ENCODE peak calls at places on chromosome X, in nine cellular contexts. L, O, E, T, W, A, Y, B and C are unnamed samples.
A peak's percentile ranks its signal among the peaks of the same experiment; 100 is the strongest.

GRCh38 chrX:27995611-27996010 is 14.4 kb upstream of the DCAF8L1 start:
- DNase-seq in W (no peak), O (no peak), Y (no peak), L (no peak), E (no peak), A (no peak), B (no peak), T (no peak), C (no peak)

GRCh38 chrX:17440258-17440657 is 65.3 kb downstream of the NHS start:
- DNase-seq in L (no peak), T (no peak), W (no peak), A (no peak), O (no peak), E (no peak), B (no peak), Y (no peak), C (no peak)

GRCh38 chrX:41322821-41323603 is 10.9 kb upstream of the DDX3X start:
- DNase-seq in T (no peak), L (no peak), A (no peak), W (no peak), O (no peak), Y (no peak), B (no peak), E (no peak), C (no peak)

GRCh38 chrX:103002576-103002975 is 61.4 kb downstream of the BEX1 start:
- DNase-seq in B (no peak), W (no peak), T (no peak), Y (no peak), A (no peak), E (no peak), O (no peak), L (no peak), C (no peak)

GRCh38 chrX:3520458-3520857 is 174.0 kb upstream of the MXRA5 start:
- DNase-seq in E (no peak), Y (no peak), B (no peak), A (peak; percentile 75), L (no peak), O (no peak), T (no peak), W (no peak), C (no peak)

GRCh38 chrX:43500240-43500639 is 155.9 kb upstream of the MAOA start:
- DNase-seq in L (no peak), Y (no peak), B (no peak), A (no peak), E (no peak), O (no peak), T (no peak), W (no peak), C (no peak)

GRCh38 chrX:2691543-2692220 is 587 bp downstream of the CD99 start:
- DNase-seq in E (no peak), L (peak; percentile 70), T (no peak), W (no peak), Y (peak; percentile 51), O (no peak), B (no peak), A (peak; percentile 50), C (peak; percentile 29)

GRCh38 chrX:107451754-107452153 is 2.3 kb downstream of the FRMPD3 start:
- DNase-seq in W (peak; percentile 36), T (no peak), E (peak; percentile 67), A (no peak), Y (no peak), O (no peak), B (no peak), L (no peak), C (no peak)

GRCh38 chrX:74450803-74451449 is 29.6 kb downstream of the SLC16A2 start:
- DNase-seq in B (peak; percentile 10), E (no peak), W (no peak), A (peak; percentile 93), Y (peak; percentile 5), T (peak; percentile 78), O (no peak), L (no peak), C (no peak)

GRCh38 chrX:47815901-47816845 is 20.5 kb upstream of the ZNF81 start:
- DNase-seq in L (peak; percentile 64), O (no peak), A (peak; percentile 13), Y (no peak), T (no peak), E (no peak), W (no peak), B (no peak), C (no peak)

GRCh38 chrX:136627381-136627780 is 20.6 kb upstream of the CD40LG start:
- DNase-seq in A (no peak), L (no peak), Y (peak; percentile 26), T (no peak), E (no peak), W (no peak), B (no peak), O (no peak), C (no peak)

GRCh38 chrX:102599084-102599949 is at the start of gene ARMCX5:
- DNase-seq in A (peak; percentile 88), O (peak; percentile 53), L (peak; percentile 77), B (peak; percentile 84), E (peak; percentile 85), W (peak; percentile 90), Y (peak; percentile 63), T (peak; percentile 86), C (peak; percentile 77)

GRCh38 chrX:63434206-63434605 is 83.1 kb upstream of the SPIN4 start:
- DNase-seq in L (no peak), B (no peak), O (no peak), E (no peak), W (no peak), Y (no peak), A (no peak), T (no peak), C (no peak)

GRCh38 chrX:47976254-47977151 is 27.3 kb downstream of the ZNF182 start:
- DNase-seq in T (no peak), Y (no peak), A (no peak), O (no peak), E (no peak), W (no peak), L (no peak), B (no peak), C (no peak)

GRCh38 chrX:46279925-46280313 is 265.3 kb downstream of the ZNF674 start:
- DNase-seq in B (no peak), L (no peak), A (peak; percentile 75), E (no peak), O (no peak), W (no peak), T (peak; percentile 30), Y (no peak), C (no peak)

GRCh38 chrX:24494544-24495113 is 29.5 kb downstream of the PDK3 start:
- DNase-seq in A (peak; percentile 72), B (no peak), L (peak; percentile 71), W (no peak), O (no peak), E (peak; percentile 41), T (peak; percentile 96), Y (no peak), C (no peak)

GRCh38 chrX:15834051-15834450 is 20.6 kb downstream of the AP1S2 start:
- DNase-seq in E (no peak), L (no peak), A (no peak), B (no peak), Y (no peak), W (no peak), O (no peak), T (no peak), C (no peak)

GRCh38 chrX:131572372-131573014 is 28.6 kb downstream of the OR13H1 start:
- DNase-seq in A (no peak), T (peak; percentile 8), L (no peak), O (no peak), E (no peak), Y (no peak), W (no peak), B (peak; percentile 37), C (no peak)

GRCh38 chrX:37420179-37420578 is 71.0 kb downstream of the PRRG1 start:
- DNase-seq in L (no peak), B (no peak), Y (no peak), A (peak; percentile 41), T (no peak), O (no peak), E (no peak), W (no peak), C (no peak)

GRCh38 chrX:10048076-10048475 is 80.9 kb downstream of the CLDN34 start:
- DNase-seq in E (no peak), B (no peak), W (peak; percentile 15), L (no peak), A (no peak), O (no peak), Y (no peak), T (no peak), C (no peak)

GRCh38 chrX:122504026-122504425 is 680.1 kb upstream of the GRIA3 start:
- DNase-seq in E (no peak), B (no peak), A (no peak), Y (no peak), L (no peak), W (no peak), T (no peak), O (no peak), C (no peak)

GRCh38 chrX:106286053-106286650 is 118.0 kb downstream of the PWWP3B start:
- DNase-seq in Y (no peak), E (no peak), T (no peak), W (no peak), B (peak; percentile 22), O (no peak), L (no peak), A (peak; percentile 52), C (no peak)

GRCh38 chrX:154351183-154352011 is 23.0 kb downstream of the FLNA start:
- DNase-seq in W (no peak), T (no peak), B (no peak), L (no peak), A (no peak), E (no peak), Y (no peak), O (no peak), C (no peak)